ENCODE peak calls at places on chromosomes 13 and 19, in four cellular contexts. L is upper lobe of right lung; O is naive thymus-derived CD4-positive, alpha-beta T cell; G is ovary. K is an unnamed sample.

GRCh38 chr13:69389899-69390298 is 717.7 kb upstream of the ATXN8OS start:
- DNase-seq in L (no peak), O (no peak), G (no peak), K (no peak)

GRCh38 chr19:48443262-48443661 is 2.5 kb upstream of the GRWD1 start:
- DNase-seq in L (no peak), O (peak; percentile 14), G (peak; percentile 41), K (peak; percentile 23)

GRCh38 chr13:26971990-26972888 is 199.4 kb downstream of the USP12 start:
- DNase-seq in L (no peak), O (peak; percentile 10), G (no peak), K (peak; percentile 16)

GRCh38 chr19:49413348-49413747 is 9.9 kb downstream of the PTH2 start:
- DNase-seq in L (no peak), O (no peak), G (no peak), K (no peak)

GRCh38 chr13:80083097-80083429 is 257.9 kb downstream of the SPRY2 start:
- DNase-seq in L (no peak), O (no peak), G (no peak), K (no peak)

GRCh38 chr19:50431343-50432220 is 1.1 kb upstream of the MYBPC2 start:
- DNase-seq in L (peak; percentile 94), O (peak; percentile 90), G (peak; percentile 90), K (peak; percentile 84)

GRCh38 chr19:29119582-29119981 is 93.4 kb downstream of the UQCRFS1 start:
- DNase-seq in L (no peak), O (no peak), G (no peak), K (no peak)

GRCh38 chr19:18257503-18258470 is 16.5 kb downstream of the IQCN start:
- DNase-seq in L (no peak), O (no peak), G (peak; percentile 37), K (no peak)

GRCh38 chr13:73778242-73778864 is 355.9 kb downstream of the KLF12 start:
- DNase-seq in L (no peak), O (no peak), G (no peak), K (no peak)

GRCh38 chr13:20353973-20354372 is 121.9 kb upstream of the GJB6 start:
- DNase-seq in L (no peak), O (no peak), G (no peak), K (no peak)

GRCh38 chr13:35347679-35348205 is 128.7 kb downstream of the MAB21L1 start:
- DNase-seq in L (no peak), O (no peak), G (no peak), K (no peak)

GRCh38 chr13:36858285-36858684 is 39.3 kb downstream of the RFXAP start:
- DNase-seq in L (no peak), O (no peak), G (no peak), K (no peak)

GRCh38 chr13:36850790-36851438 is 31.9 kb downstream of the RFXAP start:
- DNase-seq in L (no peak), O (no peak), G (no peak), K (no peak)

GRCh38 chr19:42627916-42628315 is 33.2 kb upstream of the CEACAM8 start:
- DNase-seq in L (no peak), O (no peak), G (no peak), K (no peak)

GRCh38 chr13:95156208-95156607 is 145.0 kb downstream of the ABCC4 start:
- DNase-seq in L (no peak), O (no peak), G (no peak), K (no peak)

GRCh38 chr19:5018224-5019015 is 49.5 kb downstream of the KDM4B start:
- DNase-seq in L (no peak), O (no peak), G (no peak), K (no peak)

GRCh38 chr19:53977991-53978731 is 13.3 kb upstream of the CACNG6 start:
- DNase-seq in L (no peak), O (peak; percentile 27), G (no peak), K (peak; percentile 20)

GRCh38 chr13:110555601-110556223 is 5.8 kb downstream of the RAB20 start:
- DNase-seq in L (no peak), O (no peak), G (no peak), K (no peak)

GRCh38 chr13:111115841-111116500 is 861 bp downstream of the ARHGEF7 start:
- DNase-seq in L (no peak), O (no peak), G (peak; percentile 56), K (no peak)

GRCh38 chr19:17579523-17580244 is 24.2 kb downstream of the COLGALT1 start:
- DNase-seq in L (peak; percentile 81), O (no peak), G (peak; percentile 77), K (no peak)

DNA sequence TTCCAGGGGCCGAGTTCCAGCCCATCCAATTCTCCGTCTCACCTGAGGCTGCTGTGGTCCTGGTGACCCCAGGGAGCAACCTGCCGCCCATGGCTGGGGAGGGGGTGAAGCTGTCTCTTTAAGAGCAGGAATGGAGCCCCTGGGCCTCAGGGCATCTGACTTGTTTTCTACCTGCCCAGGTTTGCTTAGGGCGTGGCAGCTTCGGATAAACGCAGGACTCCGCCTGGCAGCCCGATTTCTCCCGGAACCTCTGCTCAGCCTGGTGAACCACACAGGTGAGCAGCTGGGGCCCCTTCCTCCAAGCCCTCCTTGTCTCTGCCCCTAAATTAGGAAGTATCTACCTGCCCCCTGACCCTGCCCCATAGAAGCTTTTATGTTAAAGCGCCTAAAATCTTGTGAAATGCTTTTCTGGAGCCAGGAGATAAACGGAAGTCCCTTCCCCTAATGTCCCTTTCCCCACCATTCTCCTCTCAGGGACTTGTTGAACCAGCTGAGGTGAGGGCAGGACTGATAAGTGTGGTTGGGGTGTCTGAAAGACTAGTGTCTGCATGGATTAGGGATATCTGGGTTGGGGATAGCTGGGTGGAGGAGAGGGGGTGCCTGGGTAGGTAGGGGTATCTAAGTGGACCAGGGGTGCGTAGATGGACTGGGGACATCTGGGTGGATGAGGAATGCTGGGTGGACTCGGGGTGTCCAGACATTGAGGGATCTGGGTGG is 620 bp downstream of the FXYD3 start:
- DNase-seq in L (no peak), O (no peak), G (no peak), K (no peak)
- H3K4me3 ChIP-seq in L (peak overlapping the region; percentile 44), O (no peak overlapping the region), G (peak overlapping the region; percentile 17), K (no peak overlapping the region)

GRCh38 chr19:35848919-35849505 is 3.3 kb downstream of the NPHS1 start:
- DNase-seq in L (no peak), O (no peak), G (no peak), K (no peak)
- H3K27me3 ChIP-seq in L (peaks cover 78% of the 10 kb centered on the region), O (peaks cover 15% of the 10 kb centered on the region), G (no peaks in the 10 kb centered on the region), K (peaks cover 23% of the 10 kb centered on the region)

DNA sequence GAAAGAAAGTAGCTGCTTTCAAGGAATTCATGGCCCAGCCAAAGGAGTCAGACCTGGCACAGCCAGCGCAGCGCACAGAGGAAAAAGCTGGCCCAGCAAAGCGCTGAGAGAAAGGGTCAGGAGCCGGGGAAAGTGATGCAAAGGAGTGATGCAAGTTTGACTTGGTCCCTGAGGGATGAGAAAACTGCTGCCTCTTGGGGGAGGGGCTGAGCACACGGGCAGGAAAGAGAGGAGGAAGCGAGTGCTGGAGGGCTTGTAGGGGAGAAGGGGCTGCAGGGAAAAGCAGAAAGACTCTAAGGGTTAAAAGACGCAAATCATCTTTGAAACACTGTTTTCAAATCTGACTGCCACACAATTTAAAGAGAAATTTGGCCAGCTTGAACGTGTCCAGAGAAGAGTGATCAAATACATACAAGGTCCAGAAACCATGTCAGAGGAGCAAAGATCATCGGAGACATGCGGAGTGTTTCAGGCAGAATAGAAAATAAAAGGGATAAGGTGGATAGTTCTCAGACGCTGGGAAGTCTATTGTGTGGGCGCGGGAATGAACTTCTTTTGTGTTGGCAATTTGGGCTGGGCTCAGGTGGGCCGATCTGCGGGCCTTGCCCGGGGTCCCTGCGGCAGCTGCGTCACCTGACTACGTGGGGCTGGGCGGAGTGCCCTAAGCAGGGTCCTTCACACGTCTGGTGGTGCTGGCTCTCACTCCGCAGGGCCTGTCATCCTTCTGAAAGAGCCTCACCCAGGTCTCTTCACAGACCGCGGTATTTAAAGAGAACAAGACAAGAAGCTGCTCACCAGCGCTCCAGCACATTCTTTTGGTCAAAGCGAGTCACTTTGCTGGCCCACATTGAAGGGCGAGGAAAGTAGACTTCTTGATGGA is 18.1 kb downstream of the N4BP2L1 start:
- DNase-seq in L (no peak), O (no peak), G (peak; percentile 70), K (no peak)
- H3K27ac ChIP-seq in L (no peak overlapping the region), O (no peak overlapping the region), G (peak overlapping the region; percentile 77), K (no peak overlapping the region)

DNA sequence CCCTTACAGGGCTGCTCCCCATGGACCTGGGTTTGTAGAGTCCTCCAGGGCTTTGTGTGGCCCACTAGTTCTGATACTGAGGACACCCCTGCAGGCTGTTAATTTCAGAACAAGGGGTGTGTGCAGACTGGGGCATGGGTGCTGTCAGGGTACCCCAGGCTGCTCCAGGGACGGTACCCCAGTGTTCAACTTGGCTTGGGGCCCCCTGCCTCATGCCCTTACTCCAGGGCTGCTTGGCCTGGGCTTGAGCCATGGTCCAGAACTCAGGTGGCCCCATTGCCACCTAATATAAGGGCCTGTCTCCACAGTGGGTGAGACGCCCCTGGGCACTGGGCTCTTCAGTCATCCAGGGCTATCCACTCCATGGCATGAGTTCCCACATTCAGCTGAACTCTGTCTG is 1417.6 kb downstream of the UQCRFS1 start:
- DNase-seq in L (no peak), O (no peak), G (peak; percentile 26), K (no peak)
- H3K4me3 ChIP-seq in L (no peak overlapping the region), O (peak overlapping the region; percentile 92), G (peak overlapping the region; percentile 72), K (no peak overlapping the region)

DNA sequence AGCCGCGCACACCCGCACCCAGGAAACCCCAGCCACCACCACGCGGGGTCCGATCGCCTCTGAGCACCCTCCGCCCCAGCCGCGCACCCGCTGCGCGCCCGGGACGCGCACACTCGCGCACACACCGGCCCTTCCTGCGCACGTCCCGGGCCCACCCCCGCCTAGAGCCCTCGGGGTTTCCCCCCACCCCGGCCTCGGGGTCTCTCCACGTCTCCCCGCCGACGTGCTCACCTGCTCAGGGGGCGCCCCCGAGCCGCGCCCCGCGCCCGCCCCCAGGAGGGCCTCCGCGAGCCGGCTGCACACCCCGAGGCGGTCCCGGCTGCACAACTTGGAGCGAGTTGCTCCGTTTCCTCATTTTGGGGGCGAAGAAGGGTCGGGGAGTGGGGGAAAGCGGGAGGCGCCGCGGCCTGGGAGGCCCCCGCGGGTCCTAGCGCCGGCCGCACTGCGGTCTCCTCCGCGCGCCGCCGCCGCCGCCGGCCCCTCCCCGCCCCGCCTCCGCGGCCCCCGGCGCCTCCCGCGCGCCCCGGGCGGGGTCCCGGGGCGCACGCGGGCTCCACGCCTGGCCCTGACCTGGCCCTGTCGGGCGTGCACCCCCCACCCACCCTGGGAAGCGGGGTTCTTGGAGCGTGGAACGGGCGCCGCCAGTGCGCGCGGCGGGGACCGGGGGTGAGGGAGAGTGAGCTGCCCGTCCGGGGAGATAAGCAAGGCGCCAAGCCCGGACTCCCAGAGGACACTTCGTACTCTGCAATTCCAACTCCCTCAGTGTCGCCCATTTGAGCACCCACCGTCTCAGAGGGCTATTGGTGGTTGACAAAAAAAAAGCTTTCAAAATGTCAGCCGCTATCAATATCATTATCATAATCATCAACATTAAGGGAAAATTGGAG is at the start of gene MATK:
- DNase-seq in L (no peak), O (no peak), G (no peak), K (no peak)
- H3K27me3 ChIP-seq in L (peaks cover 7% of the 10 kb centered on the region), O (no peaks in the 10 kb centered on the region), G (no peaks in the 10 kb centered on the region), K (no peaks in the 10 kb centered on the region)